ENCODE peak calls at places on chromosome 4, in seven cellular contexts. H, X, U, O, D, E and Q are unnamed samples.

GRCh38 chr4:118772149-118773081 is 63.5 kb downstream of the SEC24D start:
- DNase-seq in U (no peak), O (no peak), D (peak), H (no peak), X (no peak), E (no peak), Q (no peak)

GRCh38 chr4:110033994-110034393 is 121.3 kb downstream of the EGF start:
- DNase-seq in H (no peak), D (no peak), U (no peak), X (peak), E (no peak), O (no peak), Q (no peak)

GRCh38 chr4:89836031-89836777 is 757 bp downstream of the SNCA start:
- DNase-seq in U (no peak), H (peak), O (no peak), D (no peak), X (peak), E (no peak), Q (no peak)

GRCh38 chr4:85747871-85748491 is 273.0 kb downstream of the ARHGAP24 start:
- DNase-seq in D (peak), U (no peak), O (no peak), X (no peak), E (no peak), H (no peak), Q (no peak)

GRCh38 chr4:170827562-170828260 is 738.0 kb upstream of the AADAT start:
- DNase-seq in H (no peak), U (no peak), O (no peak), X (no peak), D (no peak), E (no peak), Q (no peak)

GRCh38 chr4:11418610-11419009 is 10.1 kb downstream of the HS3ST1 start:
- DNase-seq in E (no peak), X (no peak), H (peak), U (peak), D (no peak), O (no peak), Q (no peak)

GRCh38 chr4:164606478-164606877 is 147.5 kb upstream of the SMIM31 start:
- DNase-seq in X (no peak), U (no peak), O (no peak), H (no peak), D (no peak), E (no peak), Q (no peak)

GRCh38 chr4:34814266-34814665 is 1430.0 kb downstream of the ARAP2 start:
- DNase-seq in U (no peak), E (no peak), D (no peak), X (no peak), H (no peak), O (no peak), Q (no peak)

GRCh38 chr4:5812506-5813229 is 80.2 kb downstream of the CRMP1 start:
- DNase-seq in E (no peak), O (no peak), X (no peak), U (no peak), H (peak), D (peak), Q (no peak)

GRCh38 chr4:45199736-45200135 is 473.4 kb upstream of the GNPDA2 start:
- DNase-seq in U (no peak), D (no peak), O (no peak), H (no peak), X (no peak), E (no peak), Q (no peak)

GRCh38 chr4:123750044-123750443 is 353.4 kb downstream of the SPRY1 start:
- DNase-seq in O (no peak), E (no peak), U (no peak), D (no peak), H (no peak), X (peak), Q (no peak)

GRCh38 chr4:151004222-151004621 is 10.9 kb downstream of the LRBA start:
- DNase-seq in U (no peak), X (no peak), D (no peak), H (no peak), E (no peak), O (no peak), Q (no peak)

GRCh38 chr4:6688879-6689505 is 4.7 kb upstream of the S100P start:
- DNase-seq in D (no peak), X (peak), H (peak), U (peak), O (peak), E (peak), Q (peak)

GRCh38 chr4:109434007-109434792 is 585 bp downstream of the SEC24B start:
- DNase-seq in O (peak), D (peak), U (peak), E (no peak), X (peak), H (peak), Q (peak)

GRCh38 chr4:24211821-24212220 is 322.0 kb upstream of the PPARGC1A start:
- DNase-seq in E (no peak), H (no peak), U (no peak), X (no peak), O (no peak), D (no peak), Q (no peak)

GRCh38 chr4:148116264-148116663 is 325.9 kb downstream of the NR3C2 start:
- DNase-seq in D (no peak), E (no peak), O (no peak), U (no peak), H (no peak), X (no peak), Q (no peak)

GRCh38 chr4:187158003-187158402 is 434.3 kb upstream of the FAT1 start:
- DNase-seq in E (no peak), X (no peak), O (no peak), H (no peak), D (no peak), U (no peak), Q (no peak)

GRCh38 chr4:3403104-3403906 is 38.5 kb upstream of the HGFAC start:
- DNase-seq in H (no peak), X (no peak), O (no peak), E (no peak), U (no peak), D (no peak), Q (no peak)

GRCh38 chr4:103075894-103076776 is at the start of gene SLC9B2:
- DNase-seq in E (peak), D (peak), U (peak), X (peak), H (peak), O (peak), Q (peak)

GRCh38 chr4:6349896-6350295 is 80.2 kb downstream of the WFS1 start:
- DNase-seq in O (no peak), H (no peak), D (no peak), U (no peak), E (no peak), X (no peak), Q (no peak)

GRCh38 chr4:55554453-55555030 is 7.8 kb upstream of the CLOCK start:
- DNase-seq in X (no peak), E (no peak), D (peak), H (no peak), U (no peak), O (no peak), Q (no peak)

GRCh38 chr4:83124079-83124780 is 9.7 kb upstream of the PLAC8 start:
- DNase-seq in U (no peak), H (no peak), O (no peak), E (no peak), D (no peak), X (no peak), Q (no peak)

GRCh38 chr4:186149872-186150271 is 41.5 kb upstream of the CYP4V2 start:
- DNase-seq in D (peak), O (peak), E (no peak), U (peak), H (no peak), X (peak), Q (no peak)

GRCh38 chr4:138540056-138540800 is 298.1 kb upstream of the SLC7A11 start:
- DNase-seq in O (no peak), E (no peak), U (no peak), X (no peak), D (no peak), H (no peak), Q (no peak)

GRCh38 chr4:159199827-159200226 is 96.9 kb downstream of the RAPGEF2 start:
- DNase-seq in X (no peak), E (no peak), O (no peak), D (no peak), U (no peak), H (no peak), Q (no peak)

GRCh38 chr4:85153221-85153620 is 186.7 kb upstream of the WDFY3 start:
- DNase-seq in X (no peak), D (no peak), U (no peak), H (no peak), O (no peak), E (no peak), Q (no peak)

GRCh38 chr4:147482281-147482680 is 1.4 kb downstream of the EDNRA start:
- DNase-seq in H (no peak), X (no peak), D (no peak), O (no peak), E (no peak), U (no peak), Q (no peak)

GRCh38 chr4:162149644-162150043 is 14.2 kb downstream of the FSTL5 start:
- DNase-seq in O (no peak), D (no peak), X (no peak), U (no peak), E (no peak), H (no peak), Q (no peak)

GRCh38 chr4:170259631-170260153 is 169.9 kb upstream of the AADAT start:
- DNase-seq in U (no peak), O (no peak), X (peak), D (peak), E (no peak), H (peak), Q (no peak)

GRCh38 chr4:146110847-146111485 is 64.6 kb upstream of the LSM6 start:
- DNase-seq in X (no peak), D (no peak), U (no peak), E (no peak), H (no peak), O (no peak), Q (no peak)

GRCh38 chr4:180571516-180571915 is 1671.7 kb upstream of the TENM3 start:
- DNase-seq in D (no peak), O (no peak), X (no peak), U (no peak), H (no peak), E (no peak), Q (no peak)

GRCh38 chr4:21184788-21185187 is 484.5 kb downstream of the PACRGL start:
- DNase-seq in H (no peak), E (no peak), D (no peak), X (no peak), U (no peak), O (no peak), Q (no peak)